ENCODE peak calls at places on chromosomes 6 and 20, in four cellular contexts. X, M, Z and C are unnamed samples.

GRCh38 chr6:148462203-148462602 is 119.6 kb downstream of the SASH1 start:
- DNase-seq in X (no peak), M (no peak), Z (no peak), C (no peak)

GRCh38 chr6:170269151-170269872 is 21.6 kb downstream of the DLL1 start:
- DNase-seq in X (peak; percentile 50), M (peak; percentile 75), Z (no peak), C (no peak)

GRCh38 chr6:16420715-16421461 is 182.5 kb downstream of the GMPR start:
- DNase-seq in X (no peak), M (no peak), Z (no peak), C (no peak)

GRCh38 chr6:4727671-4728435 is 48.4 kb upstream of the CDYL start:
- DNase-seq in X (no peak), M (no peak), Z (no peak), C (no peak)

GRCh38 chr20:50260480-50261221 is 70.0 kb downstream of the CEBPB start:
- DNase-seq in X (no peak), M (no peak), Z (no peak), C (no peak)

GRCh38 chr6:7914991-7915789 is 4.6 kb upstream of the TXNDC5 start:
- DNase-seq in X (no peak), M (no peak), Z (no peak), C (no peak)

GRCh38 chr6:35181313-35181932 is 32.3 kb upstream of the SCUBE3 start:
- DNase-seq in X (no peak), M (no peak), Z (no peak), C (no peak)

GRCh38 chr6:151012321-151013294 is 147.1 kb downstream of the MTHFD1L start:
- DNase-seq in X (no peak), M (no peak), Z (no peak), C (no peak)

GRCh38 chr6:130307752-130308361 is 58.0 kb upstream of the TMEM200A start:
- DNase-seq in X (no peak), M (no peak), Z (no peak), C (no peak)

GRCh38 chr20:3045042-3045815 is 623 bp upstream of the MRPS26 start:
- DNase-seq in X (peak; percentile 83), M (no peak), Z (peak; percentile 47), C (peak; percentile 55)

GRCh38 chr6:2976571-2977085 is 5.3 kb upstream of the SERPINB6 start:
- DNase-seq in X (no peak), M (no peak), Z (no peak), C (no peak)

GRCh38 chr6:169170583-169170955 is 83.1 kb downstream of the THBS2 start:
- DNase-seq in X (no peak), M (no peak), Z (no peak), C (no peak)

GRCh38 chr6:35360349-35361138 is 18.2 kb downstream of the PPARD start:
- DNase-seq in X (no peak), M (peak; percentile 50), Z (no peak), C (no peak)

GRCh38 chr6:145025488-145025887 is 709.8 kb downstream of the EPM2A start:
- DNase-seq in X (no peak), M (no peak), Z (no peak), C (no peak)

GRCh38 chr6:15399651-15400470 is 154.0 kb downstream of the JARID2 start:
- DNase-seq in X (peak; percentile 60), M (peak; percentile 74), Z (no peak), C (peak; percentile 46)

GRCh38 chr20:58109126-58109880 is 119.2 kb downstream of the ANKRD60 start:
- DNase-seq in X (no peak), M (no peak), Z (no peak), C (no peak)

GRCh38 chr20:44390280-44390679 is 34.8 kb downstream of the HNF4A start:
- DNase-seq in X (no peak), M (no peak), Z (no peak), C (no peak)

GRCh38 chr20:58982406-58983114 is 1.5 kb downstream of the NELFCD start:
- DNase-seq in X (no peak), M (no peak), Z (no peak), C (no peak)

GRCh38 chr6:100466410-100467143 is 1.9 kb upstream of the SIM1 start:
- DNase-seq in X (no peak), M (no peak), Z (no peak), C (no peak)

GRCh38 chr6:89500486-89501020 is 67.6 kb downstream of the ANKRD6 start:
- DNase-seq in X (no peak), M (no peak), Z (no peak), C (no peak)

GRCh38 chr6:33824461-33825154 is 20.8 kb upstream of the MLN start:
- DNase-seq in X (no peak), M (no peak), Z (no peak), C (no peak)

GRCh38 chr6:140956567-140957306 is 1176.0 kb upstream of the GJE1 start:
- DNase-seq in X (no peak), M (no peak), Z (no peak), C (no peak)

GRCh38 chr20:62523473-62524203 is 47.8 kb upstream of the GATA5 start:
- DNase-seq in X (no peak), M (no peak), Z (no peak), C (no peak)
- TF ChIP-seq CTCF in X (no peak), M (no peak), Z (no peak), C (no peak)

GRCh38 chr20:39105551-39105950 is 143.4 kb downstream of the DHX35 start:
- DNase-seq in X (no peak), M (no peak), Z (no peak), C (no peak)
- TF ChIP-seq CTCF in X (no peak), M (no peak), Z (no peak), C (no peak)

GRCh38 chr6:109524129-109524528 is 41.1 kb upstream of the ZBTB24 start:
- DNase-seq in X (no peak), M (no peak), Z (no peak), C (no peak)

GRCh38 chr6:109523478-109523877 is 40.5 kb upstream of the ZBTB24 start:
- DNase-seq in X (no peak), M (no peak), Z (no peak), C (no peak)

GRCh38 chr6:109526905-109527628 is 44.0 kb upstream of the ZBTB24 start:
- DNase-seq in X (peak; percentile 49), M (peak; percentile 39), Z (no peak), C (no peak)

GRCh38 chr6:109531446-109531845 is 48.4 kb upstream of the ZBTB24 start:
- DNase-seq in X (no peak), M (no peak), Z (no peak), C (no peak)

DNA sequence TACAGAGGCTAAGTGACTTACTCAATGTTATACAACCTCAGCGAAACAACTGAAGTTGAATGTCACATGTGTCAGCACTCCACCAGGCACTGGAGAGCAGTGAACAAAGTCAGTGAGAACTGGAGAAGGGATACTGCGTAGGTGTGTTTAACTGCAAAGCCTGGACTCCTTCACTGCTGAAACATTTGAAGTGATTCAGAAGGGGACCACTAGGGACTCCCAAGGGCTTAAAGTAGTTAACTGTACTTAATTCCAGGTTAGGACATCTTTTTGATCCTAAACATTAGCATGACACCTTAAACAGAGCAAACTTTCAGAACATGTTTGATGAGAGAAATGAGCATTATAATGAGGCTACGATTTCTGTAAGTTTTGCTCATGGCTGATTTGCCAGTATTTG is 45.0 kb upstream of the ZBTB24 start:
- DNase-seq in X (no peak), M (no peak), Z (no peak), C (no peak)
- TF ChIP-seq CTCF in X (peak; percentile 38), M (no peak), Z (no peak), C (no peak)

GRCh38 chr20:20023395-20023794 is 6.2 kb downstream of the NAA20 start:
- DNase-seq in X (no peak), M (no peak), Z (no peak), C (no peak)
- TF ChIP-seq CTCF in X (no peak), M (no peak), Z (no peak), C (no peak)

GRCh38 chr20:25483431-25484132 is 76.1 kb downstream of the GINS1 start:
- DNase-seq in X (no peak), M (no peak), Z (no peak), C (no peak)

GRCh38 chr20:25485872-25486271 is 78.4 kb downstream of the GINS1 start:
- DNase-seq in X (no peak), M (no peak), Z (no peak), C (no peak)

GRCh38 chr20:25486377-25486776 is 78.9 kb downstream of the GINS1 start:
- DNase-seq in X (no peak), M (no peak), Z (no peak), C (no peak)

GRCh38 chr20:25484911-25485511 is 77.5 kb downstream of the GINS1 start:
- DNase-seq in X (no peak), M (no peak), Z (no peak), C (no peak)

GRCh38 chr20:25484224-25484846 is 76.9 kb downstream of the GINS1 start:
- DNase-seq in X (no peak), M (no peak), Z (no peak), C (no peak)
- TF ChIP-seq CTCF in X (no peak), M (no peak), Z (no peak), C (no peak)

GRCh38 chr6:136859430-136859829 is 37.0 kb downstream of the PEX7 start:
- DNase-seq in X (no peak), M (no peak), Z (no peak), C (no peak)
- TF ChIP-seq CTCF in X (no peak), M (no peak), Z (no peak), C (no peak)

DNA sequence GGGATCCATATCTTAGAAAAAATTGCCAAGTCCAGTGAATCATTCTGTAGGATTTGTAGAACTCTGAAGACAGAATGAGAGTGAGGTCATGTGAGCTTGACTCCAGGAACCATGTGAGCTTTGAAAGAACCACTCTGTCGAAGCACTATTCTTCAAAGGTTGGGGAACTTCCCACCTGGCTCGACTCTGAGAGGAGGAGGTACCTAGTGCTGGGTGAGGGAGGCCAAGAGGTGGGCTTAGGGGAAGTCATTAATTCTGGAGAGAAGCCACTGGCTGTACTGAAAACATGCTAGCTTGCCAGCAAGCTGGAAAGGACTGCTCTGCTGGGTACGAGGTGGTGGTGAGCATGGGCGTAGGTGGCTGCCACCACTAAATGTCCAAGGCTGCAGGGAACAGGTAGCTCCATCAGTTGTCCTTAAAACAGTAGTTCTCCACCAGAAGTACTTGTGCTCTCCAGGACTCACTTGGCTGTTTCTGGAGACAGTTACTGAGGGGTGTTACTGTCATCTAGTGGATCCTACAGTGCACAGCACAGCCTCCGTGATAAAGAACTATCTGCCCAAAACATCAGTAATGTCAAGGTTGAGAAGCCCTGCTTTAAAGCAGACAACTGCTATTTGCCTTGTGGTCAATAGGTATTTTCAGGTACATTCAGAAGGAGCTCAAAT is 34.7 kb upstream of the SYNJ2 start:
- DNase-seq in X (no peak), M (no peak), Z (no peak), C (no peak)
- TF ChIP-seq CTCF in X (no peak), M (no peak), Z (peak; percentile 15), C (no peak)